ENCODE peak calls at places on chromosomes 12 and 14, in six cellular contexts. M is cardiac muscle cell, G is osteoblast, H is ovary, O is lung, N is heart right ventricle. D is an unnamed sample.

GRCh38 chr12:28024231-28024995 is 51.9 kb upstream of the PTHLH start:
- DNase-seq in O (no peak), H (no peak), M (no peak), G (peak; percentile 70), N (no peak), D (no peak)

GRCh38 chr14:72217164-72217563 is 284.9 kb downstream of the RGS6 start:
- DNase-seq in N (no peak), M (no peak), G (no peak), H (no peak), O (no peak), D (no peak)

GRCh38 chr12:50013361-50014147 is 11.7 kb downstream of the RACGAP1 start:
- DNase-seq in H (no peak), O (no peak), N (no peak), G (peak; percentile 66), M (no peak), D (no peak)

GRCh38 chr12:116015525-116015924 is 262.0 kb downstream of the MED13L start:
- DNase-seq in M (peak; percentile 64), O (no peak), N (no peak), H (no peak), G (peak; percentile 73), D (no peak)

GRCh38 chr12:53950441-53950781 is 4.3 kb upstream of the HOXC12 start:
- DNase-seq in O (no peak), H (no peak), M (no peak), G (no peak), N (no peak), D (no peak)

GRCh38 chr12:88453323-88453722 is 126.9 kb downstream of the KITLG start:
- DNase-seq in O (no peak), M (no peak), N (no peak), H (no peak), G (no peak), D (no peak)

GRCh38 chr14:95225251-95225887 is 68.0 kb upstream of the DICER1 start:
- DNase-seq in H (no peak), M (no peak), O (no peak), N (no peak), G (no peak), D (no peak)

GRCh38 chr14:32657081-32657480 is 281.6 kb upstream of the NPAS3 start:
- DNase-seq in O (peak; percentile 39), M (no peak), H (no peak), N (no peak), G (no peak), D (peak; percentile 57)

GRCh38 chr12:18683603-18684002 is 54.2 kb downstream of the PLCZ1 start:
- DNase-seq in H (no peak), N (no peak), G (no peak), M (no peak), O (no peak), D (no peak)

GRCh38 chr12:27105746-27106536 is 23.6 kb upstream of the C12orf71 start:
- DNase-seq in G (peak; percentile 21), N (no peak), M (no peak), H (no peak), O (no peak), D (no peak)

GRCh38 chr12:29152223-29152868 is 3.3 kb downstream of the FAR2 start:
- DNase-seq in H (no peak), M (no peak), G (no peak), N (no peak), O (no peak), D (no peak)

GRCh38 chr12:90627180-90627896 is 327.6 kb downstream of the CCER1 start:
- DNase-seq in O (no peak), M (no peak), G (no peak), H (no peak), N (no peak), D (no peak)

GRCh38 chr14:89000007-89000942 is 175.8 kb downstream of the TTC8 start:
- DNase-seq in M (no peak), O (peak; percentile 54), N (peak; percentile 14), H (no peak), G (peak; percentile 71), D (peak; percentile 97)

GRCh38 chr12:123767613-123768012 is 5.5 kb downstream of the DNAH10 start:
- DNase-seq in O (no peak), H (no peak), M (no peak), G (no peak), N (no peak), D (no peak)

GRCh38 chr12:98490491-98491453 is 24.6 kb upstream of the TMPO start:
- DNase-seq in M (peak; percentile 90), H (peak; percentile 86), G (peak; percentile 91), N (peak; percentile 79), O (peak; percentile 87), D (peak; percentile 48)

GRCh38 chr14:102810523-102810922 is 33.3 kb downstream of the TRAF3 start:
- DNase-seq in O (no peak), N (no peak), H (no peak), M (no peak), G (no peak), D (no peak)

GRCh38 chr12:80041691-80042090 is 57.6 kb upstream of the OTOGL start:
- DNase-seq in M (no peak), G (peak; percentile 30), H (no peak), N (no peak), O (no peak), D (peak; percentile 14)

GRCh38 chr12:117486840-117487659 is 125.6 kb upstream of the NOS1 start:
- DNase-seq in M (no peak), H (no peak), N (peak; percentile 24), O (no peak), G (peak; percentile 82), D (no peak)

GRCh38 chr12:7144414-7145120 is 14.4 kb downstream of the CLSTN3 start:
- DNase-seq in M (peak; percentile 31), N (no peak), H (no peak), O (no peak), G (peak; percentile 86), D (no peak)

GRCh38 chr14:79564371-79564770 is 646.9 kb downstream of the DIO2 start:
- DNase-seq in O (no peak), H (no peak), M (no peak), N (no peak), G (no peak), D (no peak)

GRCh38 chr14:71554323-71554722 is 377.9 kb upstream of the RGS6 start:
- DNase-seq in N (no peak), M (no peak), O (no peak), G (no peak), H (no peak), D (no peak)

GRCh38 chr14:94394594-94395305 is 6.3 kb upstream of the SERPINA1 start:
- DNase-seq in N (peak; percentile 21), G (peak; percentile 87), M (no peak), H (no peak), O (peak; percentile 69), D (peak; percentile 54)

GRCh38 chr14:77014004-77014604 is 14.4 kb downstream of the IRF2BPL start:
- DNase-seq in M (peak; percentile 87), G (peak; percentile 56), N (peak; percentile 55), H (peak; percentile 80), O (no peak), D (no peak)

GRCh38 chr12:121770802-121771625 is 22.5 kb downstream of the RHOF start:
- DNase-seq in M (no peak), H (no peak), G (peak; percentile 49), N (no peak), O (no peak), D (no peak)

DNA sequence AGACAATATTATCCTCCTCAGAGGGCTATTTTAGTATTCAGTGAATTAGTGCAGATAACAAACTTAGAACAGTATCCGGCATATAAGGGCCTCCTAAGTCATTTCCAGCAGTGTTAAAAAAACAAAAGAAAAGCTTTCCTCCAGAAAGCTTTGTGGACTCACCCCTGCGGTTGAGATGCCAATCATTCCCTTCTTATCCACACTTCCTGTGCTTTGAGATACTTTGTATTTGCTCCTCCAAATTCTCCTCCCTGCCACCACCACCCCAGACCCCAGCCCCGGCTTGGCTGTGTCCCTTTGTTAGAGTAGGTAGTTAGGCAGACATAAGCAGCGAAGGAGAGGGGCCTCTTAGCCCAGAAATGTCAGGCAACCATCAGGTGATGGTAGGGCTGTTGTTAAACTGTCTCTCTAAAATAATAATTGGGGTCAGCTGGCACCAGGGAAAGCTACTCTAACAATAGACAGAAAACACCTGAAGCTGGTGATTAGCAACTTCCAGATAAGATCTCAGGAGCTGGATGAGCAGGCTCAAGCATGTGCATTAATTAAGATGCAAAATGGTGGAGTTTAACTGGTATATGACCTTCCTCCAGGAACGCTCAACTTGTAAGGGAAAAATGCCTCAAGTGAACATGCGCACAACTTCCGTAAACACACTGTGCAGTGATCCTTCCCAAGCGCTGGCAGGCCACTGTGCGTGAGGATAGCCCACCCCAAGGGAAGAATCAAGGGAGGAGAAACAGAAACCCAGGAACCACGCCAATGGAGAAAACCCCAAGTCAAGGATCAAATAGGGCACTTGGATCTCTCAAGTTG is 152.1 kb upstream of the EEA1 start:
- DNase-seq in O (no peak), N (no peak), M (no peak), G (peak; percentile 82), H (no peak), D (no peak)
- H3K4me3 ChIP-seq in O (no peak overlapping the region), N (no peak overlapping the region), M (no peak overlapping the region), G (no peak overlapping the region), H (no peak overlapping the region), D (no peak overlapping the region)

GRCh38 chr14:23630687-23631086 is 5.5 kb upstream of the DHRS2 start:
- DNase-seq in G (no peak), M (no peak), N (no peak), H (no peak), O (no peak), D (no peak)

GRCh38 chr14:23631702-23632460 is 4.3 kb upstream of the DHRS2 start:
- DNase-seq in O (peak; percentile 73), M (peak; percentile 91), G (peak; percentile 92), N (peak; percentile 72), H (peak; percentile 89), D (peak; percentile 48)

GRCh38 chr14:23631234-23631633 is 4.9 kb upstream of the DHRS2 start:
- DNase-seq in N (no peak), G (no peak), M (no peak), H (no peak), O (no peak), D (no peak)

GRCh38 chr14:23632461-23633159 is 3.6 kb upstream of the DHRS2 start:
- DNase-seq in N (no peak), G (peak; percentile 43), M (no peak), H (no peak), O (no peak), D (no peak)

DNA sequence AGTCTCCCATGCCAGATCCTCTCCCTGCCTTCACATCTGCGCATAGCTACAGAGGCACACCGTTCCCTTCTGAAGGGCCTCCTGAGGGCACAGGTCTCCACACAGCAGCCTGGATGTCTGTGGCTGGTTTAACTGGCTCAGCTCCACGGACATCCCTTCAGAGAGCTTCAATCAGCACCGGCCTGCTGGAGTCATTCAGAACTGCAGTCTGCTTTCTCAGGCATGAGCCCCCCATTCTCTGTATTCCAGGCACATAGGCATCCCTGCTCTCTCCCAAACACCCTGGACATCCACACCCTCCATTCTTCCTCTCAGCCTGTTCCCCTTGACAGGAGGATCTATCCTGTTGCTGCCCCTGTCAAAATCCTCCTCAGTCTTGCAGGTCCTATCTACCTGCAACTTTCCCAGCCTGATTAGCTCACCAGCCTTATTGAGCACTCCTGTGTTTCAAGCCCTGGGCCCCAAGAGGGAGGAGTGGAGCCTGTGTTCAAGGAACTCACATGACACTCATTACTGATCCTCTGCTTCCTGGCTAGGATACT is 2.9 kb upstream of the DHRS2 start:
- DNase-seq in M (peak; percentile 19), N (no peak), O (no peak), G (peak; percentile 46), H (no peak), D (no peak)
- TF ChIP-seq CTCF in M (no peak), N (no peak), O (no peak), G (no peak), H (no peak), D (no peak)

GRCh38 chr12:24645254-24645653 is 303.6 kb downstream of the BCAT1 start:
- DNase-seq in O (no peak), M (no peak), H (no peak), G (no peak), N (no peak), D (no peak)
- H3K4me3 ChIP-seq in O (no peak overlapping the region), M (no peak overlapping the region), H (no peak overlapping the region), G (no peak overlapping the region), N (no peak overlapping the region), D (no peak overlapping the region)

GRCh38 chr14:63857467-63858030 is 4.7 kb downstream of the SYNE2 start:
- DNase-seq in O (no peak), G (no peak), H (no peak), M (no peak), N (no peak), D (no peak)
- TF ChIP-seq CTCF in O (no peak), G (no peak), H (no peak), M (no peak), N (no peak), D (no peak)